ENCODE peak calls at places on chromosomes 2 and 18, in six cellular contexts. One of them, this sample, is unnamed.

GRCh38 chr2:149768320-149768799 is 180.8 kb upstream of the MMADHC start:
- DNase-seq in astrocyte: peak
- DNase-seq in astrocyte of the cerebellum: no peak
- DNase-seq in MM.1S: no peak
- DNase-seq in ovary: no peak
- DNase-seq in cardiac muscle cell: peak
- DNase-seq in this sample: peak

GRCh38 chr2:200862532-200863000 is 1.9 kb downstream of the CLK1 start:
- DNase-seq in astrocyte: peak
- DNase-seq in astrocyte of the cerebellum: no peak
- DNase-seq in MM.1S: peak
- DNase-seq in ovary: no peak
- DNase-seq in cardiac muscle cell: peak
- DNase-seq in this sample: peak

GRCh38 chr2:24972315-24972958 is 682 bp upstream of the DNAJC27 start:
- DNase-seq in astrocyte: no peak
- DNase-seq in astrocyte of the cerebellum: no peak
- DNase-seq in MM.1S: peak
- DNase-seq in ovary: peak
- DNase-seq in cardiac muscle cell: peak
- DNase-seq in this sample: peak

GRCh38 chr2:64766841-64767669 is 113.3 kb upstream of the SERTAD2 start:
- DNase-seq in astrocyte: peak
- DNase-seq in astrocyte of the cerebellum: no peak
- DNase-seq in MM.1S: peak
- DNase-seq in ovary: no peak
- DNase-seq in cardiac muscle cell: peak
- DNase-seq in this sample: peak

GRCh38 chr2:129895061-129895460 is 84.4 kb upstream of the RAB6C start:
- DNase-seq in astrocyte: no peak
- DNase-seq in astrocyte of the cerebellum: no peak
- DNase-seq in MM.1S: no peak
- DNase-seq in ovary: no peak
- DNase-seq in cardiac muscle cell: no peak
- DNase-seq in this sample: no peak

GRCh38 chr18:55886886-55887285 is 298.9 kb upstream of the TCF4 start:
- DNase-seq in astrocyte: no peak
- DNase-seq in astrocyte of the cerebellum: no peak
- DNase-seq in MM.1S: no peak
- DNase-seq in ovary: no peak
- DNase-seq in cardiac muscle cell: no peak
- DNase-seq in this sample: peak

GRCh38 chr18:36441872-36442271 is 144.4 kb downstream of the FHOD3 start:
- DNase-seq in astrocyte: peak
- DNase-seq in astrocyte of the cerebellum: peak
- DNase-seq in MM.1S: no peak
- DNase-seq in ovary: no peak
- DNase-seq in cardiac muscle cell: peak
- DNase-seq in this sample: peak

GRCh38 chr2:7887441-7887840 is 794.4 kb upstream of the ID2 start:
- DNase-seq in astrocyte: no peak
- DNase-seq in astrocyte of the cerebellum: no peak
- DNase-seq in MM.1S: no peak
- DNase-seq in ovary: no peak
- DNase-seq in cardiac muscle cell: no peak
- DNase-seq in this sample: no peak

GRCh38 chr2:190235551-190235950 is 84.1 kb downstream of the HIBCH start:
- DNase-seq in astrocyte: no peak
- DNase-seq in astrocyte of the cerebellum: no peak
- DNase-seq in MM.1S: no peak
- DNase-seq in ovary: no peak
- DNase-seq in cardiac muscle cell: no peak
- DNase-seq in this sample: no peak

GRCh38 chr2:26455801-26456700 is 21.9 kb downstream of the OTOF start:
- DNase-seq in astrocyte: no peak
- DNase-seq in astrocyte of the cerebellum: no peak
- DNase-seq in MM.1S: no peak
- DNase-seq in ovary: peak
- DNase-seq in cardiac muscle cell: no peak
- DNase-seq in this sample: no peak

GRCh38 chr2:19141234-19142004 is 217.0 kb downstream of the OSR1 start:
- DNase-seq in astrocyte: peak
- DNase-seq in astrocyte of the cerebellum: no peak
- DNase-seq in MM.1S: no peak
- DNase-seq in ovary: no peak
- DNase-seq in cardiac muscle cell: no peak
- DNase-seq in this sample: no peak

GRCh38 chr18:53698907-53699306 is 525.6 kb downstream of the MBD2 start:
- DNase-seq in astrocyte: peak
- DNase-seq in astrocyte of the cerebellum: peak
- DNase-seq in MM.1S: peak
- DNase-seq in ovary: no peak
- DNase-seq in cardiac muscle cell: peak
- DNase-seq in this sample: peak

GRCh38 chr2:109166811-109167210 is 37.8 kb downstream of the SH3RF3 start:
- DNase-seq in astrocyte: no peak
- DNase-seq in astrocyte of the cerebellum: no peak
- DNase-seq in MM.1S: no peak
- DNase-seq in ovary: no peak
- DNase-seq in cardiac muscle cell: peak
- DNase-seq in this sample: no peak

GRCh38 chr18:69659142-69659651 is 258.5 kb downstream of the DOK6 start:
- DNase-seq in astrocyte: no peak
- DNase-seq in astrocyte of the cerebellum: no peak
- DNase-seq in MM.1S: no peak
- DNase-seq in ovary: no peak
- DNase-seq in cardiac muscle cell: no peak
- DNase-seq in this sample: no peak

GRCh38 chr2:226063704-226064390 is 664.3 kb downstream of the NYAP2 start:
- DNase-seq in astrocyte: peak
- DNase-seq in astrocyte of the cerebellum: no peak
- DNase-seq in MM.1S: no peak
- DNase-seq in ovary: no peak
- DNase-seq in cardiac muscle cell: no peak
- DNase-seq in this sample: peak

GRCh38 chr2:27572998-27573429 is 9.8 kb upstream of the ZNF512 start:
- DNase-seq in astrocyte: no peak
- DNase-seq in astrocyte of the cerebellum: no peak
- DNase-seq in MM.1S: no peak
- DNase-seq in ovary: no peak
- DNase-seq in cardiac muscle cell: no peak
- DNase-seq in this sample: no peak

GRCh38 chr18:22556271-22556990 is 138.7 kb upstream of the CTAGE1 start:
- DNase-seq in astrocyte: peak
- DNase-seq in astrocyte of the cerebellum: no peak
- DNase-seq in MM.1S: no peak
- DNase-seq in ovary: peak
- DNase-seq in cardiac muscle cell: peak
- DNase-seq in this sample: no peak

GRCh38 chr2:159202568-159203071 is 83.9 kb downstream of the WDSUB1 start:
- DNase-seq in astrocyte: peak
- DNase-seq in astrocyte of the cerebellum: peak
- DNase-seq in MM.1S: no peak
- DNase-seq in ovary: no peak
- DNase-seq in cardiac muscle cell: peak
- DNase-seq in this sample: peak

GRCh38 chr2:226767056-226767813 is 32.4 kb downstream of the IRS1 start:
- DNase-seq in astrocyte: peak
- DNase-seq in astrocyte of the cerebellum: no peak
- DNase-seq in MM.1S: peak
- DNase-seq in ovary: no peak
- DNase-seq in cardiac muscle cell: peak
- DNase-seq in this sample: no peak

GRCh38 chr2:134900151-134900550 is 18.5 kb upstream of the CCNT2 start:
- DNase-seq in astrocyte: peak
- DNase-seq in astrocyte of the cerebellum: no peak
- DNase-seq in MM.1S: no peak
- DNase-seq in ovary: no peak
- DNase-seq in cardiac muscle cell: no peak
- DNase-seq in this sample: peak

GRCh38 chr2:241316825-241317224 is 1.1 kb downstream of the SEPTIN2 start:
- DNase-seq in astrocyte: no peak
- DNase-seq in astrocyte of the cerebellum: no peak
- DNase-seq in MM.1S: no peak
- DNase-seq in ovary: no peak
- DNase-seq in cardiac muscle cell: no peak
- DNase-seq in this sample: no peak

GRCh38 chr2:118128826-118129225 is 40.6 kb downstream of the INSIG2 start:
- DNase-seq in astrocyte: no peak
- DNase-seq in astrocyte of the cerebellum: no peak
- DNase-seq in MM.1S: no peak
- DNase-seq in ovary: no peak
- DNase-seq in cardiac muscle cell: no peak
- DNase-seq in this sample: no peak

GRCh38 chr2:98543214-98543613 is 65.1 kb downstream of the COA5 start:
- DNase-seq in astrocyte: no peak
- DNase-seq in astrocyte of the cerebellum: no peak
- DNase-seq in MM.1S: no peak
- DNase-seq in ovary: no peak
- DNase-seq in cardiac muscle cell: no peak
- DNase-seq in this sample: no peak

GRCh38 chr2:132037527-132038178 is 124.1 kb downstream of the ANKRD30BL start:
- DNase-seq in astrocyte: peak
- DNase-seq in astrocyte of the cerebellum: no peak
- DNase-seq in MM.1S: peak
- DNase-seq in ovary: no peak
- DNase-seq in cardiac muscle cell: peak
- DNase-seq in this sample: no peak

GRCh38 chr2:23324281-23324680 is 60.7 kb upstream of the KLHL29 start:
- DNase-seq in astrocyte: no peak
- DNase-seq in astrocyte of the cerebellum: no peak
- DNase-seq in MM.1S: no peak
- DNase-seq in ovary: no peak
- DNase-seq in cardiac muscle cell: no peak
- DNase-seq in this sample: no peak

GRCh38 chr2:150327546-150328495 is 159.6 kb downstream of the RND3 start:
- DNase-seq in astrocyte: no peak
- DNase-seq in astrocyte of the cerebellum: no peak
- DNase-seq in MM.1S: no peak
- DNase-seq in ovary: no peak
- DNase-seq in cardiac muscle cell: no peak
- DNase-seq in this sample: no peak

GRCh38 chr2:127647242-127648190 is 1.6 kb downstream of the GPR17 start:
- DNase-seq in astrocyte: no peak
- DNase-seq in astrocyte of the cerebellum: no peak
- DNase-seq in MM.1S: no peak
- DNase-seq in ovary: no peak
- DNase-seq in cardiac muscle cell: peak
- DNase-seq in this sample: no peak

GRCh38 chr2:106561356-106561755 is 74.2 kb downstream of the CD8B2 start:
- DNase-seq in astrocyte: no peak
- DNase-seq in astrocyte of the cerebellum: no peak
- DNase-seq in MM.1S: no peak
- DNase-seq in ovary: no peak
- DNase-seq in cardiac muscle cell: no peak
- DNase-seq in this sample: no peak

GRCh38 chr2:23351388-23352141 is 33.4 kb upstream of the KLHL29 start:
- DNase-seq in astrocyte: peak
- DNase-seq in astrocyte of the cerebellum: peak
- DNase-seq in MM.1S: no peak
- DNase-seq in ovary: peak
- DNase-seq in cardiac muscle cell: peak
- DNase-seq in this sample: peak

GRCh38 chr2:203261326-203262159 is 22.7 kb downstream of the CYP20A1 start:
- DNase-seq in astrocyte: no peak
- DNase-seq in astrocyte of the cerebellum: no peak
- DNase-seq in MM.1S: no peak
- DNase-seq in ovary: no peak
- DNase-seq in cardiac muscle cell: no peak
- DNase-seq in this sample: no peak

GRCh38 chr2:229130522-229130921 is 140.6 kb downstream of the PID1 start:
- DNase-seq in astrocyte: no peak
- DNase-seq in astrocyte of the cerebellum: no peak
- DNase-seq in MM.1S: no peak
- DNase-seq in ovary: no peak
- DNase-seq in cardiac muscle cell: peak
- DNase-seq in this sample: no peak

GRCh38 chr2:113175736-113176695 is 2.2 kb downstream of the PSD4 start:
- DNase-seq in astrocyte: no peak
- DNase-seq in astrocyte of the cerebellum: no peak
- DNase-seq in MM.1S: peak
- DNase-seq in ovary: no peak
- DNase-seq in cardiac muscle cell: no peak
- DNase-seq in this sample: no peak

GRCh38 chr2:232418466-232419244 is 12.0 kb downstream of the ALPG start:
- DNase-seq in astrocyte: peak
- DNase-seq in astrocyte of the cerebellum: no peak
- DNase-seq in MM.1S: no peak
- DNase-seq in ovary: no peak
- DNase-seq in cardiac muscle cell: peak
- DNase-seq in this sample: peak
- H3K4me3 ChIP-seq in astrocyte: no peak
- H3K4me3 ChIP-seq in astrocyte of the cerebellum: peak
- H3K4me3 ChIP-seq in MM.1S: no peak
- H3K4me3 ChIP-seq in ovary: no peak
- H3K4me3 ChIP-seq in cardiac muscle cell: peak
- H3K4me3 ChIP-seq in this sample: no peak

GRCh38 chr18:27667064-27667463 is 482.0 kb upstream of the CHST9 start:
- DNase-seq in astrocyte: no peak
- DNase-seq in astrocyte of the cerebellum: no peak
- DNase-seq in MM.1S: no peak
- DNase-seq in ovary: no peak
- DNase-seq in cardiac muscle cell: no peak
- DNase-seq in this sample: no peak
- TF ChIP-seq CTCF in astrocyte: no peak
- TF ChIP-seq CTCF in astrocyte of the cerebellum: no peak
- TF ChIP-seq CTCF in MM.1S: no peak
- TF ChIP-seq CTCF in ovary: no peak
- TF ChIP-seq CTCF in cardiac muscle cell: no peak
- TF ChIP-seq CTCF in this sample: no peak

GRCh38 chr2:136765736-136766323 is 485 bp downstream of the THSD7B start:
- DNase-seq in astrocyte: no peak
- DNase-seq in astrocyte of the cerebellum: no peak
- DNase-seq in MM.1S: peak
- DNase-seq in ovary: no peak
- DNase-seq in cardiac muscle cell: no peak
- DNase-seq in this sample: no peak
- H3K4me3 ChIP-seq in astrocyte: peak
- H3K4me3 ChIP-seq in astrocyte of the cerebellum: peak
- H3K4me3 ChIP-seq in MM.1S: peak
- H3K4me3 ChIP-seq in ovary: peak
- H3K4me3 ChIP-seq in cardiac muscle cell: peak
- H3K4me3 ChIP-seq in this sample: peak

DNA sequence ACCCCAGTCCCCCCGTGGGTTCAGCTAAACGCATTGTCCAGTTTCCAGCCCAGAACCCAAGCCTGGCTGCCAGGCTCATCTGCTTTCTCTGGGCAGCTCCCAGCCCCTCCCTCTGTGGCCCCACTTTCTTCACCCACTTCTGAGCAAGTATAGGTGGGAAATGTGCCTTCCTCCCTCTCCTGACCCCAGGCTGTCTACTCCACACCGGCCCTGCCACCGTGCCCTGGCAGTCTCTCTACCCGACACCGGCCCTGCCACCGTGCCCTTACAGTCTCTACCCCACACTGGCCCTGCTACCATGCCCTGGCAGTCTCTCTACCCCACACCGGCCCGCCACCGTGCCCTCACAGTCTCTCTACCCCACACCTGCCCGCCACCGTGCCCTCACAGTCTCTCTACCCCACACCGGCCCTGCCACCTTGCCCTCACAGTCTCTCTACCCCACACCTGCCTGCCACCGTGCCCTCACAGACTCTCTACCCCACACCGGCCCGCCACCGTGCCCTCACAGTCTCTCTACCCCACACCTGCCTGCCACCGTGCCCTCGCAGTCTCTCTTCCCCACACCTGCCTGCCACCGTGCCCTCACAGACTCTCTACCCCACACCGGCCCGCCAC is 108.7 kb downstream of the TPO start:
- DNase-seq in astrocyte: no peak
- DNase-seq in astrocyte of the cerebellum: no peak
- DNase-seq in MM.1S: no peak
- DNase-seq in ovary: no peak
- DNase-seq in cardiac muscle cell: no peak
- DNase-seq in this sample: no peak
- TF ChIP-seq CTCF in astrocyte: no peak
- TF ChIP-seq CTCF in astrocyte of the cerebellum: no peak
- TF ChIP-seq CTCF in MM.1S: no peak
- TF ChIP-seq CTCF in ovary: no peak
- TF ChIP-seq CTCF in cardiac muscle cell: no peak
- TF ChIP-seq CTCF in this sample: no peak